ENCODE peak calls at places on chromosome 6, in six cellular contexts. F is uterus, I is Caco-2, W is brain microvascular endothelial cell, U is fibroblast of mammary gland, A is left ventricle myocardium inferior. X is an unnamed sample.

GRCh38 chr6:64220776-64221175 is 585.2 kb downstream of the PHF3 start:
- DNase-seq in F (no peak), U (peak; percentile 15), A (no peak), W (no peak), I (no peak), X (no peak)

GRCh38 chr6:30480536-30481156 is 8.7 kb upstream of the HLA-E start:
- DNase-seq in U (no peak), W (no peak), I (no peak), F (no peak), A (no peak), X (no peak)

GRCh38 chr6:154981071-154981373 is 14.1 kb upstream of the TIAM2 start:
- DNase-seq in A (no peak), F (no peak), I (no peak), U (no peak), W (no peak), X (no peak)

GRCh38 chr6:160766657-160767018 is 64.6 kb downstream of the PLG start:
- DNase-seq in W (no peak), A (no peak), I (no peak), F (no peak), U (no peak), X (no peak)

GRCh38 chr6:170444056-170444505 is 109.0 kb downstream of the PSMB1 start:
- DNase-seq in F (no peak), W (no peak), A (no peak), I (no peak), U (no peak), X (no peak)

GRCh38 chr6:43391448-43392031 is 22.1 kb upstream of the ZNF318 start:
- DNase-seq in I (no peak), U (no peak), W (no peak), A (no peak), F (no peak), X (no peak)

GRCh38 chr6:28675600-28675999 is 149.9 kb downstream of the GPX5 start:
- DNase-seq in A (no peak), F (no peak), W (no peak), U (no peak), I (no peak), X (no peak)

GRCh38 chr6:165181951-165182414 is 127.4 kb downstream of the C6orf118 start:
- DNase-seq in W (peak; percentile 5), U (peak; percentile 90), A (no peak), I (no peak), F (no peak), X (peak; percentile 35)

GRCh38 chr6:25050356-25050755 is 114.6 kb upstream of the RIPOR2 start:
- DNase-seq in F (peak; percentile 74), A (no peak), W (peak; percentile 34), U (peak; percentile 86), I (no peak), X (peak; percentile 55)

GRCh38 chr6:55433446-55434130 is 106.3 kb downstream of the GFRAL start:
- DNase-seq in U (peak; percentile 91), F (no peak), W (peak; percentile 63), A (no peak), I (no peak), X (no peak)

GRCh38 chr6:121399971-121400370 is 35.5 kb upstream of the GJA1 start:
- DNase-seq in I (peak; percentile 59), U (no peak), A (no peak), W (no peak), F (no peak), X (no peak)

GRCh38 chr6:45691426-45691825 is 313.7 kb upstream of the SUPT3H start:
- DNase-seq in U (peak; percentile 31), W (no peak), I (no peak), A (no peak), F (no peak), X (no peak)

GRCh38 chr6:3885262-3886036 is 36.3 kb downstream of the FAM50B start:
- DNase-seq in W (no peak), F (no peak), A (no peak), I (peak; percentile 59), U (no peak), X (no peak)

GRCh38 chr6:12545837-12546658 is 170.5 kb upstream of the PHACTR1 start:
- DNase-seq in I (no peak), U (peak; percentile 43), W (peak; percentile 71), F (no peak), A (no peak), X (peak; percentile 81)

GRCh38 chr6:35259194-35259945 is at the start of gene ZNF76:
- DNase-seq in A (peak; percentile 99), U (peak; percentile 95), F (peak; percentile 96), I (peak; percentile 99), W (peak; percentile 96), X (peak; percentile 88)

GRCh38 chr6:28207244-28208179 is 17.6 kb upstream of the ZSCAN9 start:
- DNase-seq in F (no peak), W (peak; percentile 32), A (no peak), U (peak; percentile 28), I (no peak), X (no peak)

GRCh38 chr6:28383235-28384142 is 16.1 kb downstream of the ZSCAN12 start:
- DNase-seq in U (peak; percentile 95), W (peak; percentile 90), I (peak; percentile 95), F (peak; percentile 80), A (peak; percentile 84), X (peak; percentile 43)

GRCh38 chr6:3316818-3317217 is 58.1 kb downstream of the PSMG4 start:
- DNase-seq in W (no peak), I (no peak), F (peak; percentile 5), U (no peak), A (no peak), X (no peak)

GRCh38 chr6:5905431-5906339 is 101.0 kb downstream of the NRN1 start:
- DNase-seq in F (peak; percentile 82), I (no peak), A (peak; percentile 80), W (peak; percentile 87), U (peak; percentile 97), X (peak; percentile 78)

GRCh38 chr6:85569323-85569722 is 24.3 kb downstream of the SNX14 start:
- DNase-seq in F (no peak), A (no peak), I (no peak), W (no peak), U (peak; percentile 71), X (no peak)

GRCh38 chr6:25831532-25832306 is at the start of gene SLC17A1:
- DNase-seq in U (no peak), I (no peak), W (no peak), A (no peak), F (no peak), X (no peak)

GRCh38 chr6:25366785-25367657 is 87.8 kb downstream of the CARMIL1 start:
- DNase-seq in F (no peak), U (peak; percentile 18), A (no peak), W (no peak), I (no peak), X (no peak)

GRCh38 chr6:159899994-159900745 is 9.4 kb downstream of the MAS1 start:
- DNase-seq in I (peak; percentile 23), A (no peak), U (peak; percentile 92), F (no peak), W (peak; percentile 90), X (peak; percentile 57)

GRCh38 chr6:155061381-155061780 is 66.3 kb downstream of the TIAM2 start:
- DNase-seq in U (no peak), A (no peak), W (no peak), I (no peak), F (no peak), X (no peak)

GRCh38 chr6:28980797-28981390 is 24.2 kb downstream of the ZNF311 start:
- DNase-seq in W (peak; percentile 84), I (peak; percentile 87), A (peak; percentile 20), F (peak; percentile 74), U (peak; percentile 82), X (peak; percentile 72)

GRCh38 chr6:165959627-165960026 is 208.0 kb downstream of the TBXT start:
- DNase-seq in A (no peak), F (no peak), U (no peak), I (no peak), W (no peak), X (no peak)

GRCh38 chr6:122609881-122610689 is at the start of gene PKIB:
- DNase-seq in U (peak; percentile 53), F (no peak), I (peak; percentile 89), A (peak; percentile 60), W (peak; percentile 37), X (peak; percentile 44)

GRCh38 chr6:42125231-42125630 is 17.2 kb downstream of the C6orf132 start:
- DNase-seq in F (no peak), A (no peak), I (no peak), U (no peak), W (no peak), X (no peak)

GRCh38 chr6:73798592-73798991 is 102.6 kb downstream of the CD109 start:
- DNase-seq in U (peak; percentile 98), A (no peak), F (peak; percentile 83), I (peak; percentile 23), W (peak; percentile 93), X (peak; percentile 93)
- TF ChIP-seq CTCF in U (peak; percentile 82), A (peak; percentile 36), F (no peak), I (peak; percentile 15), W (peak; percentile 74), X (peak; percentile 64)

GRCh38 chr6:99422912-99423311 is 2.2 kb downstream of the PNISR start:
- DNase-seq in F (no peak), U (no peak), I (no peak), A (no peak), W (no peak), X (no peak)
- H3K4me3 ChIP-seq in F (no peak overlapping the region), U (no peak overlapping the region), I (no peak overlapping the region), A (peak overlapping the region; percentile 90), W (no peak overlapping the region), X (no peak overlapping the region)

GRCh38 chr6:67694127-67694526 is 941.0 kb upstream of the ADGRB3 start:
- DNase-seq in W (no peak), A (no peak), I (peak; percentile 1), F (no peak), U (no peak), X (no peak)
- TF ChIP-seq CTCF in W (peak; percentile 21), A (no peak), I (peak; percentile 13), F (no peak), U (no peak), X (no peak)

GRCh38 chr6:18119236-18119635 is 3.2 kb downstream of the NHLRC1 start:
- DNase-seq in W (no peak), I (peak; percentile 15), U (no peak), F (no peak), A (no peak), X (no peak)
- H3K4me3 ChIP-seq in W (no peak overlapping the region), I (no peak overlapping the region), U (no peak overlapping the region), F (no peak overlapping the region), A (no peak overlapping the region), X (no peak overlapping the region)

X was measured in astrocyte of the cerebellum.